ENCODE peak calls at places on chromosomes 6 and 20, in seven cellular contexts. J is iPS-NIHi11; A is activated naive CD4-positive, alpha-beta T cell treated with anti-CD3 and anti-CD28 coated beads, Interleukin-2, amount 50 U/mL, for 16 hours; R is cardiac fibroblast; F is NCI-H2029; P is neuronal stem cell; E is AG08395. Y is an unnamed sample.
A peak's percentile ranks its signal among the peaks of the same experiment; 100 is the strongest.

GRCh38 chr6:32179746-32180405 is 1.7 kb downstream of the RNF5 start:
- DNase-seq in J (no peak), A (no peak), R (no peak), F (no peak), P (no peak), E (no peak), Y (peak; percentile 49)

GRCh38 chr6:169172435-169172834 is 81.2 kb downstream of the THBS2 start:
- DNase-seq in J (no peak), A (no peak), R (peak; percentile 95), F (no peak), P (no peak), E (peak; percentile 90), Y (peak; percentile 98)

GRCh38 chr6:10465633-10466499 is 51.0 kb upstream of the TFAP2A start:
- DNase-seq in J (peak; percentile 87), A (no peak), R (peak; percentile 22), F (peak; percentile 43), P (peak; percentile 43), E (peak; percentile 41), Y (no peak)

GRCh38 chr6:3314621-3315020 is 55.9 kb downstream of the PSMG4 start:
- DNase-seq in J (no peak), A (no peak), R (no peak), F (no peak), P (no peak), E (no peak), Y (peak; percentile 9)

GRCh38 chr20:59751075-59751711 is 146.9 kb downstream of the PHACTR3 start:
- DNase-seq in J (peak; percentile 89), A (no peak), R (peak; percentile 33), F (no peak), P (peak; percentile 60), E (peak; percentile 85), Y (peak; percentile 94)

GRCh38 chr20:40753472-40753871 is 64.4 kb upstream of the MAFB start:
- DNase-seq in J (no peak), A (no peak), R (no peak), F (no peak), P (no peak), E (no peak), Y (no peak)

GRCh38 chr20:47348539-47349142 is 7.9 kb downstream of the ZMYND8 start:
- DNase-seq in J (peak; percentile 32), A (no peak), R (no peak), F (no peak), P (no peak), E (no peak), Y (no peak)

GRCh38 chr6:21109421-21110178 is 484.0 kb upstream of the SOX4 start:
- DNase-seq in J (no peak), A (no peak), R (peak; percentile 70), F (no peak), P (no peak), E (peak; percentile 53), Y (peak; percentile 73)

GRCh38 chr20:35952480-35953410 is 1.6 kb downstream of the SCAND1 start:
- DNase-seq in J (no peak), A (no peak), R (peak; percentile 31), F (peak; percentile 42), P (no peak), E (no peak), Y (no peak)

GRCh38 chr6:110813813-110814487 is 1.3 kb downstream of the CDK19 start:
- DNase-seq in J (peak; percentile 8), A (no peak), R (peak; percentile 29), F (no peak), P (peak; percentile 27), E (no peak), Y (no peak)

GRCh38 chr20:32168184-32168910 is 39.2 kb downstream of the PLAGL2 start:
- DNase-seq in J (peak; percentile 79), A (no peak), R (no peak), F (peak; percentile 13), P (no peak), E (no peak), Y (peak; percentile 15)

GRCh38 chr6:166351715-166352285 is 9.5 kb upstream of the SFT2D1 start:
- DNase-seq in J (peak; percentile 65), A (no peak), R (no peak), F (peak; percentile 20), P (no peak), E (no peak), Y (no peak)

GRCh38 chr6:29631860-29632731 is 887 bp downstream of the GABBR1 start:
- DNase-seq in J (peak; percentile 63), A (peak; percentile 56), R (peak; percentile 51), F (no peak), P (no peak), E (peak; percentile 64), Y (peak; percentile 89)

GRCh38 chr20:34268851-34269668 is 27.8 kb downstream of the ASIP start:
- DNase-seq in J (peak; percentile 49), A (peak; percentile 32), R (peak; percentile 24), F (no peak), P (no peak), E (peak; percentile 33), Y (peak; percentile 87)

GRCh38 chr6:35737413-35738211 is 780 bp downstream of the ARMC12 start:
- DNase-seq in J (peak; percentile 31), A (no peak), R (peak; percentile 91), F (peak; percentile 65), P (no peak), E (peak; percentile 87), Y (peak; percentile 94)

GRCh38 chr20:63826753-63827152 is 4.3 kb downstream of the ZBTB46 start:
- DNase-seq in J (no peak), A (no peak), R (no peak), F (no peak), P (no peak), E (no peak), Y (peak; percentile 89)

GRCh38 chr20:41287327-41287726 is 30.2 kb downstream of the ZHX3 start:
- DNase-seq in J (no peak), A (no peak), R (peak; percentile 97), F (no peak), P (no peak), E (peak; percentile 34), Y (peak; percentile 62)

GRCh38 chr6:33203443-33204164 is 851 bp upstream of the HSD17B8 start:
- DNase-seq in J (no peak), A (no peak), R (no peak), F (no peak), P (no peak), E (no peak), Y (peak; percentile 35)

GRCh38 chr20:60477958-60478357 is 519.7 kb downstream of the CDH26 start:
- DNase-seq in J (no peak), A (no peak), R (no peak), F (no peak), P (no peak), E (no peak), Y (no peak)

GRCh38 chr6:158663465-158664167 is 13.8 kb downstream of the SYTL3 start:
- DNase-seq in J (no peak), A (no peak), R (no peak), F (peak; percentile 59), P (no peak), E (no peak), Y (no peak)

GRCh38 chr6:55490871-55491270 is 88.1 kb downstream of the HMGCLL1 start:
- DNase-seq in J (no peak), A (no peak), R (no peak), F (no peak), P (no peak), E (no peak), Y (no peak)

GRCh38 chr6:29792123-29793035 is 35.2 kb upstream of the HLA-G start:
- DNase-seq in J (peak; percentile 79), A (peak; percentile 65), R (peak; percentile 24), F (no peak), P (peak; percentile 9), E (peak; percentile 58), Y (peak; percentile 81)

GRCh38 chr6:142336183-142336582 is 34.4 kb downstream of the ADGRG6 start:
- DNase-seq in J (no peak), A (no peak), R (no peak), F (no peak), P (no peak), E (no peak), Y (no peak)

GRCh38 chr6:6676910-6677441 is 88.5 kb downstream of the LY86 start:
- DNase-seq in J (peak; percentile 83), A (peak; percentile 70), R (peak; percentile 82), F (peak; percentile 77), P (peak; percentile 85), E (peak; percentile 81), Y (peak; percentile 90)

GRCh38 chr6:160069050-160069454 is 52.6 kb upstream of the SLC22A1 start:
- DNase-seq in J (no peak), A (no peak), R (no peak), F (no peak), P (no peak), E (no peak), Y (no peak)

GRCh38 chr6:163661271-163661671 is 246.8 kb downstream of the QKI start:
- DNase-seq in J (no peak), A (no peak), R (no peak), F (no peak), P (no peak), E (no peak), Y (no peak)

GRCh38 chr6:149925253-149925973 is 2.5 kb upstream of the RAET1G start:
- DNase-seq in J (no peak), A (no peak), R (peak; percentile 16), F (no peak), P (no peak), E (peak; percentile 13), Y (peak; percentile 42)